ENCODE peak calls at places on chromosomes 1 and 21, in six cellular contexts. P, W, N, S, H and O are unnamed samples.

GRCh38 chr1:77948841-77949424 is 29.9 kb downstream of the FUBP1 start:
- DNase-seq in S (no peak), H (no peak), P (peak; percentile 42), N (peak; percentile 40), W (no peak), O (no peak)

GRCh38 chr1:247332215-247332900 is 691 bp upstream of the ZNF496 start:
- DNase-seq in N (peak; percentile 69), W (peak; percentile 84), H (no peak), P (no peak), S (peak; percentile 62), O (peak; percentile 76)

GRCh38 chr1:169060010-169060722 is 46.3 kb upstream of the ATP1B1 start:
- DNase-seq in P (peak; percentile 85), N (no peak), H (no peak), S (no peak), W (no peak), O (no peak)

GRCh38 chr1:115507256-115507589 is 134.5 kb upstream of the VANGL1 start:
- DNase-seq in W (no peak), H (no peak), S (peak; percentile 40), N (peak; percentile 69), P (peak; percentile 27), O (no peak)

GRCh38 chr1:203342192-203342940 is 8.6 kb downstream of the FMOD start:
- DNase-seq in W (peak; percentile 87), S (peak; percentile 83), H (no peak), N (peak; percentile 93), P (peak; percentile 46), O (no peak)

GRCh38 chr21:43702785-43703067 is 16.2 kb upstream of the PDXK start:
- DNase-seq in H (no peak), N (peak; percentile 31), S (no peak), P (no peak), W (no peak), O (no peak)

GRCh38 chr21:36209626-36210171 is 53.1 kb downstream of the DOP1B start:
- DNase-seq in P (peak; percentile 71), N (peak; percentile 91), W (peak; percentile 37), S (peak; percentile 68), H (no peak), O (no peak)

GRCh38 chr1:205612104-205612503 is 19.7 kb downstream of the ELK4 start:
- DNase-seq in N (no peak), W (no peak), S (no peak), P (no peak), H (no peak), O (no peak)

GRCh38 chr1:163820190-163820589 is 498.4 kb downstream of the NUF2 start:
- DNase-seq in W (no peak), H (no peak), P (no peak), N (no peak), S (no peak), O (no peak)

GRCh38 chr1:1233567-1233892 is 1.5 kb downstream of the B3GALT6 start:
- DNase-seq in N (no peak), S (no peak), P (no peak), W (no peak), H (no peak), O (no peak)

GRCh38 chr1:6544831-6545230 is 9.5 kb downstream of the NOL9 start:
- DNase-seq in W (no peak), N (no peak), H (no peak), S (no peak), P (no peak), O (no peak)

GRCh38 chr1:229887043-229887822 is 179.8 kb upstream of the GALNT2 start:
- DNase-seq in P (no peak), H (no peak), W (no peak), N (no peak), S (no peak), O (peak; percentile 14)

GRCh38 chr1:94865369-94865768 is 45.2 kb downstream of the SLC44A3 start:
- DNase-seq in S (no peak), W (no peak), N (no peak), H (no peak), P (no peak), O (no peak)

GRCh38 chr1:58251415-58252073 is 295.0 kb downstream of the OMA1 start:
- DNase-seq in H (no peak), N (peak; percentile 85), W (peak; percentile 53), P (peak; percentile 18), S (peak; percentile 73), O (no peak)

DNA sequence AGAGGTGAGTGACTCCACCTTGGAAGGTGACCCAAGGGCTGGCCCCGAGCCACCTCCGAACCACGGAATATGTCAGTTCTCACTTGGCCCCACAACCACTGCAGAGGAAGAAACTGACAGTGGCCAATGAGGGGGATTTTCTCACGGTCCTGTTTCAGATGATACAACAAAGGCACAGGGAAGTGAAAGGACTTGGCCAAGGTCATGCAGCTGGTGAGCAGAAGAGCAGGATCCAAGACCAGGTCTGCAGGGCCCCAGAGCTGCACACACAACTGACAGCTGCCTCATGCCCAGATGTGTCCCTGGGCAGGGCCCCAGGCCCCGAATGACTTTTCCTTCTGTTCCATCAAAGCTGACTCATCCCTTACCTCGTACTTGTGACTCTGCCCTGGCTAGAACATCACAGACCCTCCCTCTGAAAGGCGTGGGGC is 25.8 kb upstream of the EVA1B start:
- DNase-seq in W (no peak), H (peak; percentile 88), S (no peak), N (no peak), P (peak; percentile 11), O (no peak)
- TF ChIP-seq CREB1 in W (no peak), H (no peak), S (no peak), N (no peak), P (no peak), O (no peak)

GRCh38 chr1:29967261-29967660 is 730.9 kb downstream of the PTPRU start:
- DNase-seq in S (no peak), N (no peak), P (no peak), W (no peak), H (no peak), O (peak; percentile 35)

GRCh38 chr1:29963946-29964345 is 727.6 kb downstream of the PTPRU start:
- DNase-seq in S (no peak), W (no peak), N (no peak), P (no peak), H (no peak), O (no peak)

GRCh38 chr1:29966526-29967045 is 730.3 kb downstream of the PTPRU start:
- DNase-seq in S (no peak), P (no peak), W (no peak), H (no peak), N (no peak), O (peak; percentile 40)

GRCh38 chr1:29962831-29963247 is 726.5 kb downstream of the PTPRU start:
- DNase-seq in S (no peak), W (peak; percentile 38), N (no peak), H (no peak), P (no peak), O (no peak)

DNA sequence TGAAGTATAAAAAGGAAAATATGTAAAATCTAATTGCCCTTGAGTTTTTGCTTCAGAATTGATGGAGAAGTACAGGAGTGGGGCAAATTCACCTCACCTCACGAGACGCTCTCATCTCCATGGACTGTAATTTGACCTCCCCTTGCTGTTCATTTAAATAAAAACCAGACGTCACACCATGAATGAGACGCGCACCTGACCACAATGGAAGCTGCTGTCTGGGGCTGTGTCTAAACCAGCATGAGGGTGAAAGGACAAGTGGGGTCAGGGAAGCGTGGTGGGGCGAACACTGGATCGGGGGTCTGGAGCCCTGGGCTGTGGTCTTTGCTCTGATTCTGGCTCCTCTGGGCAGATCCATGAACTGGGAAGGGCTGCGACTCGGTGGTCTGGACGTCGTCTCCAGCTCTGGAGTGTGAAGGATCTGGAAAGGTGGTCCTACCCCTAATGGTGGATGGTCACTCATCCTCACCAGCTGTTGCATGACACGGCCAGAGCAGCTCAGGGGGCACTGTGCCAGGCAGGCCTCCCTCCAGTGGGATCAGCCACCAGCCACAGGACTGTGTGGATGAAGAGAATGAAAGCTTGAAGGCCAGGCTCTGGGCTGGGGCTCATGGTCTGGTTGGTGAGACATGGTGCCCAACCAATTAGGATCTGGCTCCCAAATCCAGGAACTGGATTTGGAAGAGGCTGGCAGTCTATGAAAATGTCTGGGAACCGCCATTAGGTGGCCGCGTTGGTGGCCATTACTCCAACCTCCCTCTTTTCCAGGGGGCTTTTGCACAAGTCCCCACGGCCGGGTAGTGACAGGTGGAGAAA is 728.6 kb downstream of the PTPRU start:
- DNase-seq in N (no peak), W (no peak), H (no peak), S (no peak), P (no peak), O (no peak)
- TF ChIP-seq CREB1 in N (no peak), W (no peak), H (no peak), S (no peak), P (no peak), O (no peak)

GRCh38 chr1:187313115-187313514 is 484.4 kb downstream of the PLA2G4A start:
- DNase-seq in N (no peak), W (no peak), S (no peak), H (no peak), P (no peak), O (no peak)
- TF ChIP-seq CREB1 in N (no peak), W (no peak), S (no peak), H (no peak), P (no peak), O (no peak)

GRCh38 chr1:109263597-109264378 is 14.4 kb downstream of the CELSR2 start:
- DNase-seq in N (peak; percentile 98), W (peak; percentile 94), P (peak; percentile 93), H (peak; percentile 8), S (peak; percentile 96), O (peak; percentile 87)
- TF ChIP-seq CREB1 in N (peak; percentile 62), W (peak; percentile 85), P (no peak), H (no peak), S (peak; percentile 82), O (peak; percentile 82)

GRCh38 chr1:113935970-113936369 is 6.8 kb downstream of the HIPK1 start:
- DNase-seq in H (no peak), S (no peak), W (no peak), P (no peak), N (no peak), O (no peak)

GRCh38 chr1:113937146-113937545 is 8.0 kb downstream of the HIPK1 start:
- DNase-seq in S (no peak), N (no peak), W (no peak), P (no peak), H (no peak), O (no peak)

GRCh38 chr1:113935176-113935575 is 6.1 kb downstream of the HIPK1 start:
- DNase-seq in W (no peak), P (no peak), S (no peak), H (no peak), N (no peak), O (no peak)

GRCh38 chr1:113934006-113934405 is 4.9 kb downstream of the HIPK1 start:
- DNase-seq in S (no peak), N (no peak), H (no peak), W (no peak), P (no peak), O (no peak)

DNA sequence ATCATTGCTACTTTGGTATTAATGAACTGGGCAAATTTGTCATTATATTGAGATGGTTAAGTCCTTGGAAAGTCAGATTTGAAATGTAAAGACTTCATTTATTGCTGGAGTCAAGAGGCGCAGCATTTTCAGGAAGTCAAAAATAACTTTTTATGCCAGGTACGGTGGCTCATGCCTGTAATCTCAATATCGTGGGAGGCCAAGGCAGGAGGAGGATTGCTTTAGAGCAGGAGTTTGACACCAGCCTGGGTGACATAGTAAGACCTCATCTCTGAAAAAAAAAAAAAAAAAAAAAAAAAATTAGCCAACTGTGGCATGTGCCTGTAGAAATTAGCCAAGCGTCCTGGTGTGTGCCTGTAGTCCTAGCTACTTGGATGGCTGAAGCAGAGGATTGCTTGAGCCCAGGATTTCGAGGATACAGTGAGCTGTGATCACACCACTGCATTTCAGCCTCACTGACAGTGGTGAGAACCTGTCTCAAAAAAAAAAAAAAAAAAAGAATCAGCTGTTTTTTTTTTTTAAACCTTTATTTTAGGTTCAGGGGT is 5.5 kb downstream of the HIPK1 start:
- DNase-seq in P (no peak), W (no peak), N (no peak), H (no peak), S (no peak), O (no peak)
- TF ChIP-seq CREB1 in P (no peak), W (no peak), N (no peak), H (no peak), S (no peak), O (no peak)